ENCODE peak calls at places on chromosomes 13 and 19, in six cellular contexts. U, Z, L, R, I and V are unnamed samples.
A peak's percentile ranks its signal among the peaks of the same experiment; 100 is the strongest.

GRCh38 chr13:103883152-103883551 is 816.9 kb upstream of the SLC10A2 start:
- DNase-seq in I (peak; percentile 95), L (no peak), U (peak; percentile 94), R (no peak), Z (peak; percentile 84), V (peak; percentile 89)

GRCh38 chr19:1355258-1355973 is 28.3 kb upstream of the NDUFS7 start:
- DNase-seq in I (peak; percentile 29), L (no peak), U (no peak), Z (no peak), R (no peak), V (no peak)

GRCh38 chr19:48372904-48373303 is 8.7 kb downstream of the SYNGR4 start:
- DNase-seq in R (no peak), U (no peak), I (no peak), Z (no peak), L (no peak), V (no peak)

GRCh38 chr13:36038785-36039415 is 92.3 kb downstream of the DCLK1 start:
- DNase-seq in Z (no peak), U (no peak), R (no peak), L (no peak), I (peak; percentile 32), V (no peak)

GRCh38 chr13:60095300-60095699 is 68.4 kb downstream of the DIAPH3 start:
- DNase-seq in L (no peak), Z (no peak), U (no peak), R (no peak), I (no peak), V (no peak)

GRCh38 chr13:109989686-109990085 is 203.3 kb upstream of the IRS2 start:
- DNase-seq in R (no peak), U (no peak), I (peak; percentile 39), Z (no peak), L (no peak), V (no peak)

GRCh38 chr13:99287544-99287943 is 19.7 kb downstream of the GPR183 start:
- DNase-seq in R (no peak), I (no peak), Z (no peak), U (peak; percentile 12), L (no peak), V (no peak)

GRCh38 chr13:61685683-61686013 is 270.0 kb upstream of the PCDH20 start:
- DNase-seq in U (no peak), I (peak; percentile 6), R (no peak), Z (peak; percentile 61), L (no peak), V (no peak)

GRCh38 chr13:62643799-62644484 is 1228.3 kb upstream of the PCDH20 start:
- DNase-seq in L (no peak), Z (no peak), U (no peak), I (no peak), R (no peak), V (no peak)

GRCh38 chr19:46815833-46816627 is 27.6 kb upstream of the SLC1A5 start:
- DNase-seq in I (no peak), Z (no peak), R (no peak), L (no peak), U (no peak), V (no peak)

GRCh38 chr19:15393963-15394362 is 14.4 kb upstream of the AKAP8 start:
- DNase-seq in L (no peak), I (no peak), U (no peak), Z (no peak), R (no peak), V (no peak)

GRCh38 chr13:57996717-57997116 is 365.2 kb downstream of the PCDH17 start:
- DNase-seq in Z (no peak), R (no peak), L (no peak), I (peak; percentile 61), U (no peak), V (no peak)

GRCh38 chr13:30685320-30685859 is 50.0 kb upstream of the ALOX5AP start:
- DNase-seq in Z (no peak), R (no peak), U (no peak), L (no peak), I (no peak), V (no peak)

GRCh38 chr13:107928762-107929161 is 286.6 kb downstream of the LIG4 start:
- DNase-seq in U (no peak), R (no peak), L (no peak), I (no peak), Z (no peak), V (no peak)

GRCh38 chr19:3966051-3967017 is 4.6 kb downstream of the DAPK3 start:
- DNase-seq in R (no peak), L (no peak), Z (no peak), U (no peak), I (no peak), V (no peak)

GRCh38 chr13:20462533-20462915 is 63.1 kb downstream of the CRYL1 start:
- DNase-seq in U (no peak), Z (no peak), R (no peak), L (no peak), I (no peak), V (no peak)

GRCh38 chr13:85386424-85386823 is 412.8 kb downstream of the SLITRK6 start:
- DNase-seq in I (no peak), R (no peak), Z (peak; percentile 5), U (no peak), L (no peak), V (no peak)

GRCh38 chr13:45280751-45281634 is 60.0 kb downstream of the TPT1 start:
- DNase-seq in I (peak; percentile 84), R (no peak), Z (peak; percentile 65), U (peak; percentile 82), L (peak; percentile 28), V (peak; percentile 85)

GRCh38 chr19:8050274-8051096 is 2.1 kb upstream of the CCL25 start:
- DNase-seq in R (peak; percentile 69), L (peak; percentile 82), I (peak; percentile 71), U (peak; percentile 94), Z (peak; percentile 96), V (peak; percentile 77)

GRCh38 chr13:40777166-40777956 is 6.4 kb upstream of the MRPS31 start:
- DNase-seq in U (no peak), R (peak; percentile 11), Z (peak; percentile 71), L (no peak), I (peak; percentile 67), V (peak; percentile 45)

GRCh38 chr19:30419581-30420180 is 47.5 kb downstream of the ZNF536 start:
- DNase-seq in I (no peak), R (no peak), Z (no peak), U (peak; percentile 17), L (no peak), V (no peak)

GRCh38 chr19:10871711-10872550 is 578 bp downstream of the CARM1 start:
- DNase-seq in Z (peak; percentile 60), I (no peak), U (peak; percentile 49), R (peak; percentile 34), L (no peak), V (no peak)

GRCh38 chr13:106752584-106753202 is 184.8 kb upstream of the ARGLU1 start:
- DNase-seq in Z (peak; percentile 28), I (no peak), L (no peak), U (no peak), R (no peak), V (no peak)

GRCh38 chr13:75460644-75461043 is 21.3 kb downstream of the TBC1D4 start:
- DNase-seq in L (no peak), R (no peak), Z (no peak), I (no peak), U (no peak), V (no peak)

GRCh38 chr13:72194531-72194930 is 327.5 kb upstream of the DACH1 start:
- DNase-seq in Z (no peak), R (no peak), I (no peak), L (no peak), U (no peak), V (no peak)

GRCh38 chr13:74142257-74142656 is 8.1 kb upstream of the KLF12 start:
- DNase-seq in U (no peak), L (no peak), R (no peak), I (no peak), Z (no peak), V (no peak)

GRCh38 chr19:39407644-39408391 is 1.2 kb downstream of the ZFP36 start:
- DNase-seq in I (peak; percentile 38), U (peak; percentile 30), Z (no peak), L (no peak), R (peak; percentile 57), V (no peak)

GRCh38 chr19:45715139-45715538 is 15.6 kb downstream of the FBXO46 start:
- DNase-seq in I (no peak), Z (no peak), U (no peak), L (no peak), R (no peak), V (no peak)

GRCh38 chr13:61276401-61276800 is 139.2 kb downstream of the PCDH20 start:
- DNase-seq in U (no peak), I (no peak), R (no peak), L (no peak), Z (no peak), V (peak; percentile 24)

GRCh38 chr19:44451687-44452086 is 3.4 kb upstream of the ZNF229 start:
- DNase-seq in L (no peak), Z (no peak), R (no peak), I (no peak), U (no peak), V (no peak)

GRCh38 chr19:18058208-18059009 is 28.3 kb downstream of the IL12RB1 start:
- DNase-seq in U (peak; percentile 70), L (peak; percentile 57), I (peak; percentile 78), R (peak; percentile 80), Z (peak; percentile 86), V (peak; percentile 46)

GRCh38 chr19:38023245-38023644 is 116.2 kb downstream of the SIPA1L3 start:
- DNase-seq in R (no peak), I (peak; percentile 64), L (no peak), Z (no peak), U (no peak), V (no peak)

GRCh38 chr13:95267662-95268369 is 33.4 kb downstream of the ABCC4 start:
- DNase-seq in L (no peak), R (no peak), U (peak; percentile 85), I (peak; percentile 88), Z (no peak), V (peak; percentile 43)